ENCODE peak calls at places on chromosomes 13 and 19, in five cellular contexts. D, L, P, Z and N are unnamed samples.

GRCh38 chr13:74070065-74070464 is 64.1 kb downstream of the KLF12 start:
- DNase-seq in D (no peak), L (no peak), P (no peak), Z (no peak), N (no peak)

GRCh38 chr13:113552786-113553540 is 31.6 kb upstream of the TFDP1 start:
- DNase-seq in D (no peak), L (no peak), P (no peak), Z (peak; percentile 19), N (no peak)

GRCh38 chr19:37963190-37963947 is 56.4 kb downstream of the SIPA1L3 start:
- DNase-seq in D (no peak), L (no peak), P (no peak), Z (no peak), N (no peak)

GRCh38 chr13:30796132-30796832 is 60.9 kb downstream of the ALOX5AP start:
- DNase-seq in D (no peak), L (no peak), P (peak; percentile 96), Z (no peak), N (no peak)

GRCh38 chr19:16892438-16892837 is 3.6 kb downstream of the F2RL3 start:
- DNase-seq in D (no peak), L (no peak), P (no peak), Z (no peak), N (no peak)

GRCh38 chr19:51644636-51645271 is 1.9 kb downstream of the SIGLEC14 start:
- DNase-seq in D (no peak), L (no peak), P (no peak), Z (no peak), N (no peak)

GRCh38 chr19:47319923-47320871 is 10.5 kb downstream of the C5AR1 start:
- DNase-seq in D (no peak), L (no peak), P (no peak), Z (no peak), N (no peak)

GRCh38 chr13:99044764-99045163 is 66.9 kb upstream of the DOCK9 start:
- DNase-seq in D (no peak), L (no peak), P (no peak), Z (no peak), N (no peak)

GRCh38 chr13:98930014-98930625 is 47.7 kb downstream of the DOCK9 start:
- DNase-seq in D (no peak), L (no peak), P (peak; percentile 9), Z (no peak), N (no peak)

GRCh38 chr19:17138937-17139598 is 63.5 kb downstream of the MYO9B start:
- DNase-seq in D (peak; percentile 77), L (peak; percentile 72), P (no peak), Z (no peak), N (no peak)

GRCh38 chr19:5113101-5113557 is 144.2 kb downstream of the KDM4B start:
- DNase-seq in D (no peak), L (no peak), P (no peak), Z (no peak), N (no peak)

GRCh38 chr13:60146491-60146890 is 17.2 kb downstream of the DIAPH3 start:
- DNase-seq in D (no peak), L (no peak), P (no peak), Z (no peak), N (no peak)

GRCh38 chr19:17205237-17206140 is 9.7 kb upstream of the USE1 start:
- DNase-seq in D (peak; percentile 49), L (peak; percentile 47), P (peak; percentile 57), Z (peak; percentile 79), N (peak; percentile 84)

GRCh38 chr19:54114340-54114826 is 1.1 kb downstream of the TFPT start:
- DNase-seq in D (peak; percentile 49), L (no peak), P (no peak), Z (peak; percentile 56), N (peak; percentile 81)

GRCh38 chr13:102538938-102539337 is 57.8 kb upstream of the TPP2 start:
- DNase-seq in D (no peak), L (no peak), P (no peak), Z (no peak), N (no peak)

GRCh38 chr13:111031531-111031961 is 83.6 kb upstream of the ARHGEF7 start:
- DNase-seq in D (no peak), L (no peak), P (no peak), Z (no peak), N (no peak)

GRCh38 chr13:86882835-86883234 is 788.3 kb upstream of the SLITRK5 start:
- DNase-seq in D (no peak), L (no peak), P (no peak), Z (no peak), N (no peak)

GRCh38 chr19:15479391-15480345 is at the start of gene PGLYRP2:
- DNase-seq in D (peak; percentile 17), L (no peak), P (peak; percentile 56), Z (no peak), N (no peak)

GRCh38 chr13:114122591-114123211 is 9.7 kb downstream of the RASA3 start:
- DNase-seq in D (no peak), L (no peak), P (no peak), Z (no peak), N (peak; percentile 55)

GRCh38 chr13:93660664-93661063 is 434.1 kb downstream of the GPC6 start:
- DNase-seq in D (no peak), L (no peak), P (no peak), Z (no peak), N (no peak)

GRCh38 chr13:114071441-114071840 is 61.0 kb downstream of the RASA3 start:
- DNase-seq in D (no peak), L (no peak), P (no peak), Z (no peak), N (peak; percentile 5)

GRCh38 chr13:43785681-43786471 is 896 bp downstream of the ENOX1 start:
- DNase-seq in D (peak; percentile 89), L (peak; percentile 87), P (peak; percentile 34), Z (peak; percentile 94), N (peak; percentile 71)

GRCh38 chr13:44648392-44649117 is 72.4 kb upstream of the TSC22D1 start:
- DNase-seq in D (no peak), L (no peak), P (no peak), Z (no peak), N (no peak)

GRCh38 chr19:51338563-51339312 is 3.2 kb downstream of the VSIG10L start:
- DNase-seq in D (peak; percentile 74), L (peak; percentile 78), P (peak; percentile 65), Z (peak; percentile 92), N (peak; percentile 91)

GRCh38 chr19:30373593-30373992 is 1.4 kb downstream of the ZNF536 start:
- DNase-seq in D (no peak), L (no peak), P (no peak), Z (no peak), N (no peak)
- H3K4me3 ChIP-seq in D (no peak overlapping the region), L (no peak overlapping the region), P (no peak overlapping the region), Z (no peak overlapping the region), N (no peak overlapping the region)

GRCh38 chr19:12657966-12658365 is 8.6 kb downstream of the MAN2B1 start:
- DNase-seq in D (no peak), L (no peak), P (no peak), Z (no peak), N (no peak)
- TF ChIP-seq CTCF in D (no peak), L (no peak), P (no peak), Z (no peak), N (no peak)

GRCh38 chr19:22438011-22438410 is 15.9 kb upstream of the ZNF98 start:
- DNase-seq in D (no peak), L (no peak), P (no peak), Z (no peak), N (no peak)
- H3K9me3 ChIP-seq in D (peaks cover 95% of the 10 kb centered on the region), L (peaks cover 96% of the 10 kb centered on the region), P (peaks cover 12% of the 10 kb centered on the region), Z (peaks cover 4% of the 10 kb centered on the region), N (peaks cover 99% of the 10 kb centered on the region)

GRCh38 chr19:2455481-2456300 is 1.1 kb downstream of the LMNB2 start:
- DNase-seq in D (no peak), L (peak; percentile 30), P (no peak), Z (peak; percentile 66), N (peak; percentile 68)

GRCh38 chr19:2458054-2458453 is 1.3 kb upstream of the LMNB2 start:
- DNase-seq in D (no peak), L (no peak), P (no peak), Z (no peak), N (no peak)

GRCh38 chr19:2454962-2455409 is 1.8 kb downstream of the LMNB2 start:
- DNase-seq in D (no peak), L (no peak), P (no peak), Z (no peak), N (no peak)

GRCh38 chr19:2457394-2458037 is 757 bp upstream of the LMNB2 start:
- DNase-seq in D (no peak), L (no peak), P (no peak), Z (no peak), N (no peak)

DNA sequence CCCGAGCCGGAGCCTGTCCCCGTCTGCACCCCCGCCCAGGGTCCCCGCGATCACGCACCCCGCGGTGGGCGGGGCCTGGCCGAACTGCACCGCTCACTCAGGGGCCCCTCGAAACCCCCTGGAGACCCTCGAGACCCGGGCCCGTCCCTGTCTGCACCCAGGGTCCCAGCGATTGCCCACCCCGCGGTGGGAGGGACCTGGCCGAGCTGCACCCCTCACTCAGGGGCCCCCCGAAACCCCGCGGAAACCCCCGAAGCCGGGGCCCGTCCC is 523 bp downstream of the LMNB2 start:
- DNase-seq in D (no peak), L (no peak), P (no peak), Z (peak; percentile 53), N (no peak)
- H3K4me3 ChIP-seq in D (peak overlapping the region; percentile 78), L (peak overlapping the region; percentile 99), P (peak overlapping the region; percentile 72), Z (peak overlapping the region; percentile 70), N (peak overlapping the region; percentile 70)